ENCODE peak calls at places on chromosome 1, in eight cellular contexts. One of them, this sample, is unnamed.

GRCh38 chr1:74467786-74468377 is 44.5 kb downstream of the LRRC53 start:
- DNase-seq in GM12865: no peak
- DNase-seq in cardiac muscle cell: peak; percentile 48
- DNase-seq in AG09309: no peak
- DNase-seq in brain microvascular endothelial cell: no peak
- DNase-seq in fibroblast of mammary gland: peak; percentile 33
- DNase-seq in Panc1: no peak
- DNase-seq in fibroblast of lung: no peak
- DNase-seq in this sample: no peak

GRCh38 chr1:95221306-95221705 is 12.7 kb upstream of the RWDD3 start:
- DNase-seq in fibroblast of lung: peak; percentile 25
- DNase-seq in AG09309: no peak
- DNase-seq in cardiac muscle cell: no peak
- DNase-seq in fibroblast of mammary gland: no peak
- DNase-seq in brain microvascular endothelial cell: no peak
- DNase-seq in Panc1: no peak
- DNase-seq in GM12865: no peak
- DNase-seq in this sample: no peak

GRCh38 chr1:27872059-27872801 is at the start of gene THEMIS2:
- DNase-seq in fibroblast of lung: peak; percentile 39
- DNase-seq in cardiac muscle cell: peak; percentile 52
- DNase-seq in Panc1: no peak
- DNase-seq in GM12865: peak; percentile 81
- DNase-seq in fibroblast of mammary gland: peak; percentile 14
- DNase-seq in AG09309: no peak
- DNase-seq in brain microvascular endothelial cell: peak; percentile 16
- DNase-seq in this sample: peak; percentile 77

GRCh38 chr1:41807390-41807789 is 111.3 kb downstream of the HIVEP3 start:
- DNase-seq in AG09309: no peak
- DNase-seq in fibroblast of lung: no peak
- DNase-seq in brain microvascular endothelial cell: no peak
- DNase-seq in cardiac muscle cell: no peak
- DNase-seq in fibroblast of mammary gland: no peak
- DNase-seq in GM12865: no peak
- DNase-seq in Panc1: no peak
- DNase-seq in this sample: no peak

GRCh38 chr1:18263547-18264130 is 156.0 kb downstream of the IGSF21 start:
- DNase-seq in GM12865: no peak
- DNase-seq in cardiac muscle cell: no peak
- DNase-seq in Panc1: no peak
- DNase-seq in fibroblast of lung: no peak
- DNase-seq in fibroblast of mammary gland: no peak
- DNase-seq in AG09309: no peak
- DNase-seq in brain microvascular endothelial cell: no peak
- DNase-seq in this sample: no peak

GRCh38 chr1:85708826-85709222 is 591 bp upstream of the ZNHIT6 start:
- DNase-seq in GM12865: no peak
- DNase-seq in fibroblast of lung: no peak
- DNase-seq in cardiac muscle cell: no peak
- DNase-seq in brain microvascular endothelial cell: no peak
- DNase-seq in fibroblast of mammary gland: no peak
- DNase-seq in AG09309: no peak
- DNase-seq in Panc1: no peak
- DNase-seq in this sample: no peak

GRCh38 chr1:183734600-183735036 is 70.3 kb upstream of the RGL1 start:
- DNase-seq in Panc1: no peak
- DNase-seq in AG09309: peak; percentile 34
- DNase-seq in cardiac muscle cell: peak; percentile 65
- DNase-seq in brain microvascular endothelial cell: no peak
- DNase-seq in fibroblast of lung: peak; percentile 72
- DNase-seq in GM12865: no peak
- DNase-seq in fibroblast of mammary gland: peak; percentile 62
- DNase-seq in this sample: no peak

GRCh38 chr1:42941640-42942330 is 16.9 kb downstream of the SLC2A1 start:
- DNase-seq in fibroblast of mammary gland: peak; percentile 88
- DNase-seq in Panc1: no peak
- DNase-seq in GM12865: peak; percentile 35
- DNase-seq in cardiac muscle cell: peak; percentile 78
- DNase-seq in AG09309: peak; percentile 67
- DNase-seq in fibroblast of lung: peak; percentile 71
- DNase-seq in brain microvascular endothelial cell: peak; percentile 65
- DNase-seq in this sample: peak; percentile 97

GRCh38 chr1:25996966-25997758 is 701 bp downstream of the PAFAH2 start:
- DNase-seq in fibroblast of lung: peak; percentile 66
- DNase-seq in brain microvascular endothelial cell: peak; percentile 77
- DNase-seq in GM12865: peak; percentile 56
- DNase-seq in fibroblast of mammary gland: peak; percentile 76
- DNase-seq in cardiac muscle cell: peak; percentile 84
- DNase-seq in Panc1: no peak
- DNase-seq in AG09309: no peak
- DNase-seq in this sample: no peak

GRCh38 chr1:25997759-25998074 is at the start of gene PAFAH2:
- DNase-seq in brain microvascular endothelial cell: no peak
- DNase-seq in fibroblast of lung: no peak
- DNase-seq in AG09309: no peak
- DNase-seq in GM12865: no peak
- DNase-seq in fibroblast of mammary gland: no peak
- DNase-seq in cardiac muscle cell: no peak
- DNase-seq in Panc1: no peak
- DNase-seq in this sample: no peak

GRCh38 chr1:25999419-25999818 is 1.6 kb upstream of the PAFAH2 start:
- DNase-seq in cardiac muscle cell: no peak
- DNase-seq in fibroblast of lung: no peak
- DNase-seq in fibroblast of mammary gland: no peak
- DNase-seq in brain microvascular endothelial cell: no peak
- DNase-seq in GM12865: no peak
- DNase-seq in Panc1: no peak
- DNase-seq in AG09309: no peak
- DNase-seq in this sample: no peak

GRCh38 chr1:25994402-25994801 is 3.5 kb downstream of the PAFAH2 start:
- DNase-seq in cardiac muscle cell: no peak
- DNase-seq in GM12865: no peak
- DNase-seq in fibroblast of lung: no peak
- DNase-seq in fibroblast of mammary gland: no peak
- DNase-seq in Panc1: no peak
- DNase-seq in AG09309: no peak
- DNase-seq in brain microvascular endothelial cell: no peak
- DNase-seq in this sample: no peak

DNA sequence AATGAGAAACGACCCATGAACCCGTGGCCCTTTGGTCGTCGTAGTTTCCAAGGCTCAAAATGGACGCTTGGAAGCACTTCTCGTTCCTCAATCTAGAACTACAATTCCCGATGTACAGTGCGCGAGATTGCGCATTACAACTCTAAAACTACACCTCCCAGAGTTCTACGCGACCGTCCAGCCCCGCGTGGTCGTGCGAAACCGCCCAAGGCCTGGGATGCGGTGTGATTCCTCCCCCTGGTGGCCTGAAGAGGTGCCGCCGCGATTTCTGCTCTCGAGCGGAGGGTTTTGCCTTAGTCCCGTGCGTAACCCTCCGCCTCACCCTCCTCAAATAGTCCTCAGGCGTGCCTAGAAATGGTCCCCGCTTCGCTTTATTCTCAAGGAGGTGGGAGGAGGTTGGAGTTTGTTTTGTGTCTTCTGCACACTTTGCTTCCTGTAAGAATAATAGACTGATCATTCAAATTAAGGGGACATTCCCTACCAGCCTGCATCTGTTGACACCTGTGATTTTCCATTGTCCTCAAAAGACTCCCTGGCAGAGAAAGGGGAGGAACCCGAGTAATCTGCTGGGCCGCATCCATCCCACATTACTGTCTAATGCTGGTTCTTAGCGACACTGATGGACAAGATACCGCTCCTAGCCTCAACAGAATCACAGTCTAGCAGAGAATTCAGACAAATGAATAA is 355 bp upstream of the PAFAH2 start:
- DNase-seq in fibroblast of mammary gland: peak; percentile 99
- DNase-seq in GM12865: peak; percentile 100
- DNase-seq in AG09309: peak; percentile 97
- DNase-seq in fibroblast of lung: peak; percentile 100
- DNase-seq in brain microvascular endothelial cell: peak; percentile 98
- DNase-seq in Panc1: peak; percentile 99
- DNase-seq in cardiac muscle cell: peak; percentile 100
- DNase-seq in this sample: peak; percentile 95
- H3K4me3 ChIP-seq in fibroblast of mammary gland: peak overlapping the region; percentile 80
- H3K4me3 ChIP-seq in GM12865: peak overlapping the region; percentile 81
- H3K4me3 ChIP-seq in AG09309: peak overlapping the region; percentile 60
- H3K4me3 ChIP-seq in fibroblast of lung: peak overlapping the region; percentile 73
- H3K4me3 ChIP-seq in brain microvascular endothelial cell: peak overlapping the region; percentile 65
- H3K4me3 ChIP-seq in Panc1: peak overlapping the region; percentile 89
- H3K4me3 ChIP-seq in cardiac muscle cell: peak overlapping the region; percentile 50
- H3K4me3 ChIP-seq in this sample: peak overlapping the region; percentile 63

DNA sequence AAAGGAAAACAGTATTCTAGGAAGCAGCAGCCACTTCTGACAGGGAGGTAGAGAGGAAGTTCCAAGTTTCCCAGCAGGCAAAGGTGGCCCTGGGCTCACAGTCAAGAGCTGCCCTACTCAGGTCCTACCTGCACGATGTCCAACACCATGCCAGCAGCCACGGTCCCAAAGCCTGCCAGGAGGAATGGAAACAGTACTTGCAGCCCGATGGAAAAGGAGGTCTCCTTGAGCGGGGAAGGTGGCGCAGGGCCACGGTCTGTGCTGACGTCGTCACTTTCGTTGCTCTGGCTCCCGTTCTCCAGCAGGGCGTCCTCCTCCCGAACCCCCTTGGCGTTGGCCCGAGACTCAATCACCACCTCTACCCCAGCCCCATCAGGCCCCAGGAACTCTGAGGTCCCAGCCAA is 3.1 kb downstream of the SLC41A1 start:
- DNase-seq in AG09309: no peak
- DNase-seq in Panc1: no peak
- DNase-seq in fibroblast of lung: no peak
- DNase-seq in cardiac muscle cell: no peak
- DNase-seq in GM12865: no peak
- DNase-seq in brain microvascular endothelial cell: no peak
- DNase-seq in fibroblast of mammary gland: no peak
- DNase-seq in this sample: no peak
- H3K4me3 ChIP-seq in AG09309: no peak overlapping the region
- H3K4me3 ChIP-seq in Panc1: no peak overlapping the region
- H3K4me3 ChIP-seq in fibroblast of lung: no peak overlapping the region
- H3K4me3 ChIP-seq in cardiac muscle cell: peak overlapping the region; percentile 7
- H3K4me3 ChIP-seq in GM12865: no peak overlapping the region
- H3K4me3 ChIP-seq in brain microvascular endothelial cell: no peak overlapping the region
- H3K4me3 ChIP-seq in fibroblast of mammary gland: no peak overlapping the region
- H3K4me3 ChIP-seq in this sample: no peak overlapping the region

GRCh38 chr1:59814180-59814900 is 409 bp upstream of the HOOK1 start:
- DNase-seq in cardiac muscle cell: peak; percentile 4
- DNase-seq in brain microvascular endothelial cell: no peak
- DNase-seq in GM12865: peak; percentile 60
- DNase-seq in fibroblast of lung: no peak
- DNase-seq in Panc1: no peak
- DNase-seq in fibroblast of mammary gland: peak; percentile 6
- DNase-seq in AG09309: no peak
- DNase-seq in this sample: peak; percentile 50
- H3K4me3 ChIP-seq in cardiac muscle cell: peak overlapping the region; percentile 85
- H3K4me3 ChIP-seq in brain microvascular endothelial cell: peak overlapping the region; percentile 20
- H3K4me3 ChIP-seq in GM12865: no peak overlapping the region
- H3K4me3 ChIP-seq in fibroblast of lung: no peak overlapping the region
- H3K4me3 ChIP-seq in Panc1: peak overlapping the region; percentile 30
- H3K4me3 ChIP-seq in fibroblast of mammary gland: no peak overlapping the region
- H3K4me3 ChIP-seq in AG09309: no peak overlapping the region
- H3K4me3 ChIP-seq in this sample: peak overlapping the region; percentile 23

DNA sequence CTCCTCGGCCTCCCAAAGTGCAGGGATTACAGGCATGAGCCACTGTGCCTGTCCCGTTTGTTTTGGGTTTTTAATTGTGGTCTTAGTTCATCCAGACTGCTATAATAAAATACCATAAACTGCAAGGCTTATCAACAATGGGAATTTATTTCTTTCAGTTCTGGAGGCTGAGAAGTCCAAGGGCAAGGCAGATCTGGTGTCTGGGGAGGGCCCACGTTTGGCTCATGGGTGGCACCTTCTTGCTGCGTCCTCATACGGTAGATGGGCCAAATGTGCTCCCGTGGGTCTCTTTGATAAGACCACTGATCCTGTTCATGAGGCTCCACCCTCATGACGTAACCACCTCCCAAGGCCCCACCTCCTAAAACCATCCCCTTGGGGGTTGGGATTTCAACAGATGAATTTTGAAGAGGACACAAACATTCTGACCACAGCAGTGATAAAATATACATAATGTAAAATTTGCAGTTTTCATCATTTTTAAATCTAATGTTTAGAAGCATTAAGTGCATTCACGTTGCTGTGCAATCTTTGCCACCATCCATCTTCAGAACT is 133.4 kb upstream of the ERRFI1 start:
- DNase-seq in fibroblast of lung: no peak
- DNase-seq in AG09309: no peak
- DNase-seq in Panc1: no peak
- DNase-seq in fibroblast of mammary gland: no peak
- DNase-seq in GM12865: no peak
- DNase-seq in cardiac muscle cell: no peak
- DNase-seq in brain microvascular endothelial cell: no peak
- DNase-seq in this sample: no peak
- H3K4me3 ChIP-seq in fibroblast of lung: no peak overlapping the region
- H3K4me3 ChIP-seq in AG09309: no peak overlapping the region
- H3K4me3 ChIP-seq in Panc1: no peak overlapping the region
- H3K4me3 ChIP-seq in fibroblast of mammary gland: no peak overlapping the region
- H3K4me3 ChIP-seq in GM12865: no peak overlapping the region
- H3K4me3 ChIP-seq in cardiac muscle cell: no peak overlapping the region
- H3K4me3 ChIP-seq in brain microvascular endothelial cell: no peak overlapping the region
- H3K4me3 ChIP-seq in this sample: no peak overlapping the region

GRCh38 chr1:202966006-202966904 is 802 bp downstream of the CYB5R1 start:
- DNase-seq in GM12865: no peak
- DNase-seq in cardiac muscle cell: no peak
- DNase-seq in fibroblast of lung: no peak
- DNase-seq in AG09309: no peak
- DNase-seq in brain microvascular endothelial cell: no peak
- DNase-seq in fibroblast of mammary gland: no peak
- DNase-seq in Panc1: no peak
- DNase-seq in this sample: no peak

GRCh38 chr1:202968351-202968750 is 1.3 kb upstream of the CYB5R1 start:
- DNase-seq in brain microvascular endothelial cell: no peak
- DNase-seq in fibroblast of lung: no peak
- DNase-seq in AG09309: no peak
- DNase-seq in fibroblast of mammary gland: no peak
- DNase-seq in Panc1: no peak
- DNase-seq in GM12865: no peak
- DNase-seq in cardiac muscle cell: no peak
- DNase-seq in this sample: no peak

GRCh38 chr1:202967684-202968281 is 726 bp upstream of the CYB5R1 start:
- DNase-seq in GM12865: peak; percentile 47
- DNase-seq in fibroblast of mammary gland: no peak
- DNase-seq in cardiac muscle cell: no peak
- DNase-seq in fibroblast of lung: no peak
- DNase-seq in AG09309: no peak
- DNase-seq in brain microvascular endothelial cell: no peak
- DNase-seq in Panc1: no peak
- DNase-seq in this sample: no peak

GRCh38 chr1:202964755-202965440 is 2.2 kb downstream of the CYB5R1 start:
- DNase-seq in fibroblast of mammary gland: no peak
- DNase-seq in AG09309: no peak
- DNase-seq in Panc1: no peak
- DNase-seq in cardiac muscle cell: peak; percentile 73
- DNase-seq in fibroblast of lung: no peak
- DNase-seq in GM12865: no peak
- DNase-seq in brain microvascular endothelial cell: peak; percentile 59
- DNase-seq in this sample: peak; percentile 49

DNA sequence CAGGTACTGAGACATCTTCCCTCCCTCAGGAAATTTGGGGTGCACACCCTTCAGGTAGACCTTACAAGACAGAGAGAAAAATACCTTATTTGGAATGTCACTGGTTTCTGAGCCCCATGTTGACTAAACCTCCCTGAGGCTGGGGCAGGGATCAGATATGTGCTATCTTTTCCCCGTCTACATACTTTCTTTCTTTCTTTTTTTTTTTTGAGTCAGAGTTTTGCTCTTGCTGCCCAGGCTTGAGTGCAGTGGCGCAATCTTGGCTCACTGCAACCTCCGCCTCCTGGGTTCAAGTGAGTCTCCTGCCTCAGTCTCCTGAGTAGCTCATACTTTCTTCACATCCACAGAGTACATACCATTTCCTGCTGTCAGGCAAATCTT is 1.6 kb downstream of the CYB5R1 start:
- DNase-seq in Panc1: no peak
- DNase-seq in fibroblast of lung: no peak
- DNase-seq in cardiac muscle cell: no peak
- DNase-seq in AG09309: no peak
- DNase-seq in brain microvascular endothelial cell: no peak
- DNase-seq in fibroblast of mammary gland: no peak
- DNase-seq in GM12865: no peak
- DNase-seq in this sample: no peak
- H3K4me3 ChIP-seq in Panc1: no peak overlapping the region
- H3K4me3 ChIP-seq in fibroblast of lung: no peak overlapping the region
- H3K4me3 ChIP-seq in cardiac muscle cell: no peak overlapping the region
- H3K4me3 ChIP-seq in AG09309: no peak overlapping the region
- H3K4me3 ChIP-seq in brain microvascular endothelial cell: no peak overlapping the region
- H3K4me3 ChIP-seq in fibroblast of mammary gland: no peak overlapping the region
- H3K4me3 ChIP-seq in GM12865: no peak overlapping the region
- H3K4me3 ChIP-seq in this sample: no peak overlapping the region

This sample was measured in MG63.